ENCODE peak calls at places on chromosomes 11 and 22, in five cellular contexts. L is mesothelial cell of epicardium, J is fibroblast of mammary gland, C is pancreas, I is epithelial cell of esophagus. Q is an unnamed sample.

GRCh38 chr11:67099841-67100324 is 19.2 kb upstream of the KDM2A start:
- DNase-seq in L (no peak), J (no peak), C (no peak), I (no peak), Q (no peak)

GRCh38 chr22:43092085-43092484 is 2.9 kb upstream of the TTLL1 start:
- DNase-seq in L (no peak), J (no peak), C (no peak), I (peak; percentile 48), Q (no peak)

GRCh38 chr11:92667446-92668165 is 301.8 kb upstream of the MTNR1B start:
- DNase-seq in L (no peak), J (no peak), C (no peak), I (no peak), Q (no peak)

GRCh38 chr11:67400251-67400941 is 1.3 kb downstream of the PPP1CA start:
- DNase-seq in L (no peak), J (peak; percentile 18), C (no peak), I (no peak), Q (no peak)

GRCh38 chr11:396948-397548 is 3.0 kb downstream of the PKP3 start:
- DNase-seq in L (no peak), J (peak; percentile 59), C (no peak), I (no peak), Q (peak; percentile 56)

GRCh38 chr11:6418199-6418957 is 516 bp downstream of the APBB1 start:
- DNase-seq in L (no peak), J (no peak), C (peak; percentile 26), I (no peak), Q (no peak)

GRCh38 chr11:44770401-44770800 is 43.6 kb downstream of the TSPAN18 start:
- DNase-seq in L (no peak), J (no peak), C (no peak), I (no peak), Q (no peak)

GRCh38 chr22:26610072-26610958 is 7.5 kb downstream of the CRYBB1 start:
- DNase-seq in L (no peak), J (peak; percentile 88), C (no peak), I (peak; percentile 64), Q (no peak)

GRCh38 chr22:23068096-23068831 is 2.1 kb upstream of the GNAZ start:
- DNase-seq in L (peak; percentile 6), J (no peak), C (peak; percentile 12), I (no peak), Q (peak; percentile 12)

GRCh38 chr11:44248109-44248508 is 61.8 kb downstream of the ALX4 start:
- DNase-seq in L (no peak), J (no peak), C (no peak), I (no peak), Q (no peak)

GRCh38 chr22:32796865-32797573 is 4.5 kb upstream of the TIMP3 start:
- DNase-seq in L (peak; percentile 49), J (peak; percentile 80), C (peak; percentile 67), I (peak; percentile 66), Q (no peak)

GRCh38 chr22:45082795-45083194 is 73.0 kb upstream of the PHF21B start:
- DNase-seq in L (no peak), J (peak; percentile 36), C (no peak), I (no peak), Q (no peak)

GRCh38 chr11:3642071-3642951 is 519 bp upstream of the ART5 start:
- DNase-seq in L (peak; percentile 78), J (peak; percentile 60), C (peak; percentile 76), I (peak; percentile 77), Q (no peak)

GRCh38 chr11:63920870-63921417 is 4.0 kb upstream of the RCOR2 start:
- DNase-seq in L (no peak), J (no peak), C (no peak), I (no peak), Q (peak; percentile 49)

GRCh38 chr22:37929390-37929789 is 23.3 kb downstream of the MICALL1 start:
- DNase-seq in L (no peak), J (no peak), C (peak; percentile 55), I (no peak), Q (no peak)

GRCh38 chr11:119474682-119475596 is 52.0 kb upstream of the THY1 start:
- DNase-seq in L (peak; percentile 45), J (peak; percentile 97), C (peak; percentile 69), I (peak; percentile 75), Q (no peak)

GRCh38 chr11:126164781-126165180 is 46.7 kb downstream of the RPUSD4 start:
- DNase-seq in L (no peak), J (no peak), C (no peak), I (no peak), Q (no peak)

GRCh38 chr11:126162286-126163030 is 49.0 kb downstream of the RPUSD4 start:
- DNase-seq in L (no peak), J (no peak), C (no peak), I (no peak), Q (no peak)

GRCh38 chr11:126161146-126161458 is 50.3 kb downstream of the RPUSD4 start:
- DNase-seq in L (no peak), J (no peak), C (no peak), I (no peak), Q (no peak)

GRCh38 chr11:126163779-126164178 is 47.7 kb downstream of the RPUSD4 start:
- DNase-seq in L (no peak), J (no peak), C (no peak), I (no peak), Q (no peak)

DNA sequence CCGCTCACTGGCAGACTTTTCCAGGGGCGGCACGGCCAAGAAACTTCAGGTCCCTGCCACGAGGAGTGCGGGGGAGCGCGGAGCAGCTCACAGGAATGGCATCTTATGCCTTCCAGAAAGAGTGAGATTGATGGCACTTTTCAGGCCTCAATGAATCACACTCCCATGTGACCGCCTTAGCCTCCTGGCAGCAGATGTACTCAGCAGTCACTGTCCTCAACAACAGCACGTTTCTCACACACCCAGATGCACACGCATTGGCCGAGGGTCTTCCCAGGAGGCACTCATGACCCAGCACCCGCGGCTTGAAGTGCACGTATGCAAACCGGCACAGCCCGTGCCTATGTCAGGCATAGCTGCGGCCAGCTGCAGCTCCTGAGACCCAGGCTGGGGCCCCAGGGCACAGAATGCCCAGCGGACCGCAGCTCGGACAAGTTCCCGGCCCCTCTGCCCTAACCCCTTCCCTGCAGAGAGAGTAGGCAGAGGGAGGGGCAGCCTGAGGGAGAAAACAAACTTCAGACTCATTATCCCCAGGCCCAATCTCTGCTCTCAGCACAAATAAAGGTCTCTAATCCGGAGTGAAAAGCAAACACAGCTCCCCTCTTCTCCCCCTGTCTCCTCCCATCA is 48.3 kb downstream of the RPUSD4 start:
- DNase-seq in L (no peak), J (peak; percentile 88), C (no peak), I (peak; percentile 71), Q (no peak)
- TF ChIP-seq CTCF in L (no peak), J (no peak), C (no peak), I (no peak), Q (no peak)

DNA sequence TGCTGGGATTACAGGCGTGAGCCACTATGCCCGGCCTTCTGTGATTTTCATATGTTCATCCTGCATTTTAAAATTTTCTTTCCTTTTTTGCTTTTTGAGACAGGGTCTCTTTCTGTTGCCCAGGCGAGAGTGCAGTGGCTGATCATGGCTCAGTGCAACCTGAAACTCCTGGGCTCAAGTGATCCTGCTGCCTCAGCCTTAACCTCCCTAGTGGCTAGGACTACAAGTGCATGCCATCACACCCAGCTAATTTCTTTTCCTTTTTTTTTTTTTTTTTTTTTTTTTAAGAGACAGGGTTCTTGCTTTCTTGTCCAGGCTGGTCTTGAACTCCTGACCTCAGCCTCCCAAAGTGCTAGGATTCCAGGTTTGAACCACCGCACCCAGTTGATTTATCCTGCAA is 54.1 kb upstream of the WT1 start:
- DNase-seq in L (no peak), J (no peak), C (no peak), I (no peak), Q (no peak)
- TF ChIP-seq CTCF in L (peak; percentile 18), J (no peak), C (no peak), I (no peak), Q (no peak)

GRCh38 chr11:113644605-113645004 is 61.5 kb downstream of the TMPRSS5 start:
- DNase-seq in L (no peak), J (no peak), C (no peak), I (no peak), Q (no peak)
- TF ChIP-seq CTCF in L (no peak), J (no peak), C (no peak), I (no peak), Q (no peak)

GRCh38 chr11:34869425-34869824 is 46.8 kb downstream of the APIP start:
- DNase-seq in L (no peak), J (no peak), C (no peak), I (no peak), Q (no peak)
- TF ChIP-seq CTCF in L (no peak), J (peak; percentile 24), C (no peak), I (no peak), Q (no peak)

GRCh38 chr11:45802531-45803317 is 2.2 kb upstream of the SLC35C1 start:
- DNase-seq in L (no peak), J (no peak), C (no peak), I (no peak), Q (no peak)

GRCh38 chr11:45804806-45805304 is at the start of gene SLC35C1:
- DNase-seq in L (peak; percentile 87), J (peak; percentile 88), C (peak; percentile 96), I (peak; percentile 96), Q (peak; percentile 95)

GRCh38 chr11:45805305-45806071 is 539 bp downstream of the SLC35C1 start:
- DNase-seq in L (no peak), J (peak; percentile 69), C (peak; percentile 33), I (peak; percentile 49), Q (peak; percentile 26)

GRCh38 chr11:45806072-45806933 is 1.4 kb downstream of the SLC35C1 start:
- DNase-seq in L (no peak), J (no peak), C (no peak), I (no peak), Q (no peak)

DNA sequence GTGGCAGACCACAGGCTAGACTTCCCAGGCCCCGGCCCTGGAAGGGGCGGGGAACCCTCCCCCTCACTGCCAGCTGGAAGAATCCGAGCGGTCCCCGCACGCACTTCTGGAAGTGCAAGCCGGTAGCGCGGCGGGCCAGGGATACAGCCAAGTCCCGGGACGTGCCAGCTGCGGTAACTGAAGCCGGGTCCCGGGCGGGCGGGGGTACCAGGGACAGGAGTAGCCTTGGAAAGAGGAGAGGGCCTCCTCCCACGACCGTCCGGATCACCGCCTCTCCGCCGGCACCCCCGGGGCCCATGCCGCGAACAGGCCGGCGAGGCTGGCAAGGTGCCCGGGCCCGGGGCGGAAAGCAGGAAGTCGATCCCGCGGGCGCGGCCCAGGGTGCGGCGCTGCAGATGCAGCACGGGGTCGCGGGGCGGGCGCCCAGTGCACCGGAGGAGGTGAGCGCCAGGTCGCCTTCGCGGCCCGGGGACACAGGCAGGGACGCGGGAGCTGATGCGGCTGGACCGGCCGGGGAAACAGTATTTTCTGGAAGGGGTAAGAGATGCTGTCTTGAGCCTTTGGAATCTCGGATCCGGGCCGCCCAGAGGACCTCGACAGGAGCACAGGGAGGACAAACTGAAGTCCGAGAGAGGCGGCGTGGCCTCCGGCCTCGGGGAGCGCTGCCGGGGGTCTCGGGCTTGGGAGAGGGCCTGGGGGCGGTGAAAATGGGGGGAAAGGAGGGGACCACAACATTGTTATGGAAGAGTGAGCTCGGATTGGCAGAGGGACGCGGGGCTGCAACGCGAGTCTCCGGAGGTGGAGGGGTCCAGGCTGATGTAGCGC is 756 bp upstream of the SLC35C1 start:
- DNase-seq in L (peak; percentile 70), J (peak; percentile 24), C (peak; percentile 79), I (peak; percentile 55), Q (peak; percentile 70)
- TF ChIP-seq CTCF in L (no peak), J (no peak), C (no peak), I (no peak), Q (no peak)

Q was measured in activated B cell treated with CpG ODN at 0.5 μM for 24 hours.